ENCODE peak calls at places on chromosomes 11 and 22, in eight cellular contexts. One of them, this sample, is unnamed.
A peak's percentile ranks its signal among the peaks of the same experiment; 100 is the strongest.

GRCh38 chr22:47189056-47189916 is 426.8 kb downstream of the TBC1D22A start:
- DNase-seq in body of pancreas: no peak
- DNase-seq in activated CD8-positive, alpha-beta T cell treated with anti-CD3 and anti-CD28 coated beads for 36 hours: no peak
- DNase-seq in CD8-positive, alpha-beta memory T cell: no peak
- DNase-seq in brain microvascular endothelial cell: no peak
- DNase-seq in heart right ventricle: no peak
- DNase-seq in stimulated activated effector memory CD8-positive, alpha-beta T cell treated with anti-CD3 and anti-CD28 coated beads, Interleukin-12 subunit alpha, Interleukin-12 subunit beta, amount 100 ng/mL, for 72 hours: no peak
- DNase-seq in caudate nucleus: no peak
- DNase-seq in this sample: no peak

GRCh38 chr22:17952273-17952801 is 72.0 kb downstream of the MICAL3 start:
- DNase-seq in CD8-positive, alpha-beta memory T cell: no peak
- DNase-seq in brain microvascular endothelial cell: no peak
- DNase-seq in stimulated activated effector memory CD8-positive, alpha-beta T cell treated with anti-CD3 and anti-CD28 coated beads, Interleukin-12 subunit alpha, Interleukin-12 subunit beta, amount 100 ng/mL, for 72 hours: no peak
- DNase-seq in activated CD8-positive, alpha-beta T cell treated with anti-CD3 and anti-CD28 coated beads for 36 hours: no peak
- DNase-seq in heart right ventricle: no peak
- DNase-seq in caudate nucleus: no peak
- DNase-seq in body of pancreas: no peak
- DNase-seq in this sample: no peak

GRCh38 chr11:86508604-86509471 is 134.2 kb downstream of the CCDC81 start:
- DNase-seq in stimulated activated effector memory CD8-positive, alpha-beta T cell treated with anti-CD3 and anti-CD28 coated beads, Interleukin-12 subunit alpha, Interleukin-12 subunit beta, amount 100 ng/mL, for 72 hours: no peak
- DNase-seq in activated CD8-positive, alpha-beta T cell treated with anti-CD3 and anti-CD28 coated beads for 36 hours: no peak
- DNase-seq in brain microvascular endothelial cell: no peak
- DNase-seq in heart right ventricle: no peak
- DNase-seq in CD8-positive, alpha-beta memory T cell: no peak
- DNase-seq in body of pancreas: no peak
- DNase-seq in caudate nucleus: no peak
- DNase-seq in this sample: no peak

GRCh38 chr22:44496305-44496704 is 1.7 kb downstream of the RTL6 start:
- DNase-seq in activated CD8-positive, alpha-beta T cell treated with anti-CD3 and anti-CD28 coated beads for 36 hours: no peak
- DNase-seq in CD8-positive, alpha-beta memory T cell: no peak
- DNase-seq in brain microvascular endothelial cell: no peak
- DNase-seq in body of pancreas: no peak
- DNase-seq in stimulated activated effector memory CD8-positive, alpha-beta T cell treated with anti-CD3 and anti-CD28 coated beads, Interleukin-12 subunit alpha, Interleukin-12 subunit beta, amount 100 ng/mL, for 72 hours: no peak
- DNase-seq in heart right ventricle: no peak
- DNase-seq in caudate nucleus: no peak
- DNase-seq in this sample: no peak

GRCh38 chr11:46367244-46367915 is 14.1 kb upstream of the MDK start:
- DNase-seq in brain microvascular endothelial cell: no peak
- DNase-seq in CD8-positive, alpha-beta memory T cell: peak; percentile 75
- DNase-seq in body of pancreas: peak; percentile 71
- DNase-seq in activated CD8-positive, alpha-beta T cell treated with anti-CD3 and anti-CD28 coated beads for 36 hours: peak; percentile 88
- DNase-seq in stimulated activated effector memory CD8-positive, alpha-beta T cell treated with anti-CD3 and anti-CD28 coated beads, Interleukin-12 subunit alpha, Interleukin-12 subunit beta, amount 100 ng/mL, for 72 hours: peak; percentile 72
- DNase-seq in heart right ventricle: peak; percentile 71
- DNase-seq in caudate nucleus: no peak
- DNase-seq in this sample: peak; percentile 82

GRCh38 chr22:41528938-41529561 is 15.2 kb downstream of the POLR3H start:
- DNase-seq in body of pancreas: no peak
- DNase-seq in stimulated activated effector memory CD8-positive, alpha-beta T cell treated with anti-CD3 and anti-CD28 coated beads, Interleukin-12 subunit alpha, Interleukin-12 subunit beta, amount 100 ng/mL, for 72 hours: no peak
- DNase-seq in caudate nucleus: no peak
- DNase-seq in activated CD8-positive, alpha-beta T cell treated with anti-CD3 and anti-CD28 coated beads for 36 hours: no peak
- DNase-seq in CD8-positive, alpha-beta memory T cell: no peak
- DNase-seq in brain microvascular endothelial cell: no peak
- DNase-seq in heart right ventricle: no peak
- DNase-seq in this sample: no peak

GRCh38 chr22:34579519-34579918 is 486.4 kb upstream of the ISX start:
- DNase-seq in CD8-positive, alpha-beta memory T cell: no peak
- DNase-seq in heart right ventricle: no peak
- DNase-seq in brain microvascular endothelial cell: no peak
- DNase-seq in caudate nucleus: no peak
- DNase-seq in stimulated activated effector memory CD8-positive, alpha-beta T cell treated with anti-CD3 and anti-CD28 coated beads, Interleukin-12 subunit alpha, Interleukin-12 subunit beta, amount 100 ng/mL, for 72 hours: no peak
- DNase-seq in body of pancreas: no peak
- DNase-seq in activated CD8-positive, alpha-beta T cell treated with anti-CD3 and anti-CD28 coated beads for 36 hours: no peak
- DNase-seq in this sample: no peak

GRCh38 chr11:404551-405264 is 10.1 kb downstream of the SIGIRR start:
- DNase-seq in activated CD8-positive, alpha-beta T cell treated with anti-CD3 and anti-CD28 coated beads for 36 hours: no peak
- DNase-seq in stimulated activated effector memory CD8-positive, alpha-beta T cell treated with anti-CD3 and anti-CD28 coated beads, Interleukin-12 subunit alpha, Interleukin-12 subunit beta, amount 100 ng/mL, for 72 hours: no peak
- DNase-seq in brain microvascular endothelial cell: no peak
- DNase-seq in CD8-positive, alpha-beta memory T cell: no peak
- DNase-seq in heart right ventricle: no peak
- DNase-seq in caudate nucleus: no peak
- DNase-seq in body of pancreas: no peak
- DNase-seq in this sample: no peak

GRCh38 chr22:34808618-34809017 is 257.3 kb upstream of the ISX start:
- DNase-seq in caudate nucleus: no peak
- DNase-seq in body of pancreas: no peak
- DNase-seq in stimulated activated effector memory CD8-positive, alpha-beta T cell treated with anti-CD3 and anti-CD28 coated beads, Interleukin-12 subunit alpha, Interleukin-12 subunit beta, amount 100 ng/mL, for 72 hours: no peak
- DNase-seq in brain microvascular endothelial cell: no peak
- DNase-seq in CD8-positive, alpha-beta memory T cell: no peak
- DNase-seq in heart right ventricle: no peak
- DNase-seq in activated CD8-positive, alpha-beta T cell treated with anti-CD3 and anti-CD28 coated beads for 36 hours: no peak
- DNase-seq in this sample: no peak

GRCh38 chr11:15965562-15966250 is 390.6 kb downstream of the SOX6 start:
- DNase-seq in brain microvascular endothelial cell: no peak
- DNase-seq in caudate nucleus: no peak
- DNase-seq in body of pancreas: no peak
- DNase-seq in heart right ventricle: no peak
- DNase-seq in activated CD8-positive, alpha-beta T cell treated with anti-CD3 and anti-CD28 coated beads for 36 hours: no peak
- DNase-seq in CD8-positive, alpha-beta memory T cell: no peak
- DNase-seq in stimulated activated effector memory CD8-positive, alpha-beta T cell treated with anti-CD3 and anti-CD28 coated beads, Interleukin-12 subunit alpha, Interleukin-12 subunit beta, amount 100 ng/mL, for 72 hours: no peak
- DNase-seq in this sample: no peak

GRCh38 chr11:36266767-36267166 is 22.5 kb downstream of the COMMD9 start:
- DNase-seq in CD8-positive, alpha-beta memory T cell: no peak
- DNase-seq in activated CD8-positive, alpha-beta T cell treated with anti-CD3 and anti-CD28 coated beads for 36 hours: no peak
- DNase-seq in brain microvascular endothelial cell: no peak
- DNase-seq in caudate nucleus: no peak
- DNase-seq in body of pancreas: no peak
- DNase-seq in stimulated activated effector memory CD8-positive, alpha-beta T cell treated with anti-CD3 and anti-CD28 coated beads, Interleukin-12 subunit alpha, Interleukin-12 subunit beta, amount 100 ng/mL, for 72 hours: no peak
- DNase-seq in heart right ventricle: no peak
- DNase-seq in this sample: no peak

GRCh38 chr22:19962246-19962908 is 20.8 kb upstream of the TXNRD2 start:
- DNase-seq in caudate nucleus: peak; percentile 47
- DNase-seq in activated CD8-positive, alpha-beta T cell treated with anti-CD3 and anti-CD28 coated beads for 36 hours: peak; percentile 85
- DNase-seq in stimulated activated effector memory CD8-positive, alpha-beta T cell treated with anti-CD3 and anti-CD28 coated beads, Interleukin-12 subunit alpha, Interleukin-12 subunit beta, amount 100 ng/mL, for 72 hours: no peak
- DNase-seq in brain microvascular endothelial cell: peak; percentile 68
- DNase-seq in heart right ventricle: peak; percentile 60
- DNase-seq in CD8-positive, alpha-beta memory T cell: no peak
- DNase-seq in body of pancreas: peak; percentile 81
- DNase-seq in this sample: peak; percentile 55

GRCh38 chr22:24410110-24410856 is 17.1 kb upstream of the ADORA2A start:
- DNase-seq in stimulated activated effector memory CD8-positive, alpha-beta T cell treated with anti-CD3 and anti-CD28 coated beads, Interleukin-12 subunit alpha, Interleukin-12 subunit beta, amount 100 ng/mL, for 72 hours: no peak
- DNase-seq in brain microvascular endothelial cell: peak; percentile 40
- DNase-seq in heart right ventricle: no peak
- DNase-seq in caudate nucleus: no peak
- DNase-seq in activated CD8-positive, alpha-beta T cell treated with anti-CD3 and anti-CD28 coated beads for 36 hours: peak; percentile 71
- DNase-seq in body of pancreas: no peak
- DNase-seq in CD8-positive, alpha-beta memory T cell: peak; percentile 58
- DNase-seq in this sample: no peak

GRCh38 chr11:126231725-126232459 is 20.3 kb downstream of the FAM118B start:
- DNase-seq in stimulated activated effector memory CD8-positive, alpha-beta T cell treated with anti-CD3 and anti-CD28 coated beads, Interleukin-12 subunit alpha, Interleukin-12 subunit beta, amount 100 ng/mL, for 72 hours: no peak
- DNase-seq in caudate nucleus: no peak
- DNase-seq in brain microvascular endothelial cell: no peak
- DNase-seq in body of pancreas: no peak
- DNase-seq in heart right ventricle: no peak
- DNase-seq in CD8-positive, alpha-beta memory T cell: no peak
- DNase-seq in activated CD8-positive, alpha-beta T cell treated with anti-CD3 and anti-CD28 coated beads for 36 hours: no peak
- DNase-seq in this sample: no peak

GRCh38 chr11:118604566-118604965 is 2.8 kb upstream of the PHLDB1 start:
- DNase-seq in body of pancreas: peak; percentile 10
- DNase-seq in caudate nucleus: no peak
- DNase-seq in brain microvascular endothelial cell: no peak
- DNase-seq in CD8-positive, alpha-beta memory T cell: no peak
- DNase-seq in activated CD8-positive, alpha-beta T cell treated with anti-CD3 and anti-CD28 coated beads for 36 hours: no peak
- DNase-seq in heart right ventricle: no peak
- DNase-seq in stimulated activated effector memory CD8-positive, alpha-beta T cell treated with anti-CD3 and anti-CD28 coated beads, Interleukin-12 subunit alpha, Interleukin-12 subunit beta, amount 100 ng/mL, for 72 hours: no peak
- DNase-seq in this sample: no peak